ENCODE peak calls at places on chromosomes 11 and 22, in eight cellular contexts. S, K, B, D, U, E, C and P are unnamed samples.

GRCh38 chr11:90476442-90477007 is 253.7 kb upstream of the CHORDC1 start:
- DNase-seq in S (no peak), K (peak), B (no peak), D (peak), U (no peak), E (peak), C (no peak), P (peak)

GRCh38 chr11:126280595-126280994 is 2.3 kb upstream of the TIRAP start:
- DNase-seq in S (no peak), K (no peak), B (no peak), D (no peak), U (no peak), E (no peak), C (no peak), P (no peak)

GRCh38 chr11:12100886-12101285 is 9.5 kb upstream of the MICAL2 start:
- DNase-seq in S (no peak), K (no peak), B (peak), D (no peak), U (no peak), E (no peak), C (peak), P (no peak)

GRCh38 chr11:14179126-14179820 is 179.7 kb downstream of the RRAS2 start:
- DNase-seq in S (peak), K (no peak), B (no peak), D (no peak), U (no peak), E (no peak), C (no peak), P (peak)

GRCh38 chr11:2220173-2220771 is 48.7 kb upstream of the TH start:
- DNase-seq in S (no peak), K (no peak), B (no peak), D (no peak), U (no peak), E (no peak), C (no peak), P (no peak)

GRCh38 chr11:69217276-69218105 is 61.8 kb downstream of the SMIM38 start:
- DNase-seq in S (no peak), K (no peak), B (no peak), D (no peak), U (peak), E (peak), C (peak), P (no peak)

GRCh38 chr11:62816567-62816966 is 11.3 kb upstream of the NXF1 start:
- DNase-seq in S (no peak), K (no peak), B (no peak), D (no peak), U (no peak), E (no peak), C (no peak), P (no peak)

GRCh38 chr11:69696749-69697488 is 6.9 kb downstream of the FGF19 start:
- DNase-seq in S (no peak), K (no peak), B (no peak), D (no peak), U (no peak), E (no peak), C (no peak), P (no peak)

GRCh38 chr11:45208135-45208534 is 61.7 kb downstream of the PRDM11 start:
- DNase-seq in S (no peak), K (no peak), B (no peak), D (no peak), U (no peak), E (no peak), C (no peak), P (no peak)

GRCh38 chr22:43185860-43186261 is 1.1 kb downstream of the TTLL12 start:
- DNase-seq in S (no peak), K (peak), B (no peak), D (peak), U (peak), E (peak), C (peak), P (peak)

GRCh38 chr11:70671083-70671482 is 272.8 kb downstream of the CTTN start:
- DNase-seq in S (no peak), K (no peak), B (no peak), D (no peak), U (no peak), E (no peak), C (no peak), P (no peak)

GRCh38 chr11:126480015-126480409 is 124.5 kb downstream of the ST3GAL4 start:
- DNase-seq in S (no peak), K (no peak), B (no peak), D (no peak), U (no peak), E (no peak), C (no peak), P (no peak)

GRCh38 chr11:70636659-70637058 is 238.3 kb downstream of the CTTN start:
- DNase-seq in S (no peak), K (no peak), B (no peak), D (no peak), U (no peak), E (no peak), C (no peak), P (no peak)

GRCh38 chr22:42217019-42217751 is 53.3 kb downstream of the TCF20 start:
- DNase-seq in S (no peak), K (peak), B (no peak), D (no peak), U (no peak), E (no peak), C (no peak), P (no peak)

GRCh38 chr11:6418199-6418957 is 516 bp downstream of the APBB1 start:
- DNase-seq in S (no peak), K (no peak), B (no peak), D (no peak), U (no peak), E (no peak), C (no peak), P (peak)

GRCh38 chr22:46031066-46031465 is 54.1 kb upstream of the WNT7B start:
- DNase-seq in S (no peak), K (no peak), B (no peak), D (no peak), U (peak), E (no peak), C (no peak), P (no peak)

GRCh38 chr22:50216684-50217520 is 16.1 kb downstream of the SELENOO start:
- DNase-seq in S (no peak), K (no peak), B (no peak), D (no peak), U (no peak), E (no peak), C (no peak), P (no peak)

GRCh38 chr22:46758867-46759290 is 3.6 kb upstream of the TBC1D22A start:
- DNase-seq in S (no peak), K (peak), B (no peak), D (peak), U (peak), E (peak), C (no peak), P (peak)

GRCh38 chr22:35037089-35037488 is 28.9 kb upstream of the ISX start:
- DNase-seq in S (no peak), K (peak), B (no peak), D (peak), U (no peak), E (no peak), C (no peak), P (no peak)

GRCh38 chr11:61162092-61162935 is 1.1 kb upstream of the VPS37C start:
- DNase-seq in S (no peak), K (peak), B (no peak), D (no peak), U (no peak), E (peak), C (peak), P (peak)

GRCh38 chr11:44774131-44774530 is 47.4 kb downstream of the TSPAN18 start:
- DNase-seq in S (no peak), K (no peak), B (peak), D (no peak), U (no peak), E (no peak), C (peak), P (no peak)

GRCh38 chr11:4607111-4607510 is 920 bp downstream of the TRIM68 start:
- DNase-seq in S (no peak), K (no peak), B (no peak), D (no peak), U (no peak), E (no peak), C (no peak), P (no peak)

GRCh38 chr11:10326080-10326964 is 21.4 kb downstream of the ADM start:
- DNase-seq in S (no peak), K (no peak), B (no peak), D (no peak), U (peak), E (no peak), C (no peak), P (peak)

GRCh38 chr22:44398791-44399190 is 86.0 kb upstream of the SHISAL1 start:
- DNase-seq in S (no peak), K (no peak), B (peak), D (no peak), U (peak), E (peak), C (peak), P (no peak)

GRCh38 chr11:36356201-36356600 is 60.1 kb downstream of the PRR5L start:
- DNase-seq in S (no peak), K (peak), B (no peak), D (no peak), U (no peak), E (no peak), C (no peak), P (peak)

GRCh38 chr11:1703146-1703545 is 6.2 kb downstream of the KRTAP5-6 start:
- DNase-seq in S (no peak), K (no peak), B (no peak), D (no peak), U (no peak), E (no peak), C (no peak), P (no peak)

GRCh38 chr11:124961972-124962609 is 8.1 kb downstream of the CCDC15 start:
- DNase-seq in S (peak), K (peak), B (no peak), D (peak), U (no peak), E (peak), C (no peak), P (peak)

GRCh38 chr22:26766510-26767350 is 109.3 kb downstream of the MIAT start:
- DNase-seq in S (no peak), K (no peak), B (no peak), D (peak), U (no peak), E (no peak), C (no peak), P (no peak)

GRCh38 chr11:4484310-4484709 is 1.9 kb downstream of the OR52K1 start:
- DNase-seq in S (no peak), K (no peak), B (no peak), D (no peak), U (no peak), E (no peak), C (no peak), P (no peak)

GRCh38 chr11:9219572-9219971 is 45.6 kb downstream of the DENND5A start:
- DNase-seq in S (peak), K (no peak), B (no peak), D (no peak), U (no peak), E (no peak), C (no peak), P (peak)

GRCh38 chr11:10659339-10660216 is 34.0 kb downstream of the IRAG1 start:
- DNase-seq in S (peak), K (peak), B (no peak), D (no peak), U (no peak), E (no peak), C (peak), P (peak)

GRCh38 chr11:72614381-72614780 is 59.8 kb downstream of the PDE2A start:
- DNase-seq in S (no peak), K (no peak), B (no peak), D (no peak), U (no peak), E (no peak), C (no peak), P (peak)

GRCh38 chr11:109309153-109309552 is 112.8 kb upstream of the C11orf87 start:
- DNase-seq in S (no peak), K (no peak), B (no peak), D (no peak), U (no peak), E (peak), C (no peak), P (peak)

GRCh38 chr11:16899708-16900107 is 114.5 kb downstream of the PLEKHA7 start:
- DNase-seq in S (no peak), K (no peak), B (no peak), D (no peak), U (no peak), E (no peak), C (no peak), P (no peak)

GRCh38 chr11:120800206-120800605 is 223.7 kb upstream of the TBCEL start:
- DNase-seq in S (no peak), K (peak), B (no peak), D (no peak), U (no peak), E (no peak), C (no peak), P (no peak)

GRCh38 chr11:120801801-120802689 is 221.9 kb upstream of the TBCEL start:
- DNase-seq in S (peak), K (peak), B (peak), D (peak), U (no peak), E (peak), C (no peak), P (peak)

GRCh38 chr11:120794748-120795147 is 229.2 kb upstream of the TBCEL start:
- DNase-seq in S (no peak), K (no peak), B (no peak), D (no peak), U (no peak), E (no peak), C (no peak), P (no peak)

GRCh38 chr11:120797133-120797532 is 226.8 kb upstream of the TBCEL start:
- DNase-seq in S (no peak), K (no peak), B (no peak), D (no peak), U (no peak), E (no peak), C (no peak), P (no peak)

DNA sequence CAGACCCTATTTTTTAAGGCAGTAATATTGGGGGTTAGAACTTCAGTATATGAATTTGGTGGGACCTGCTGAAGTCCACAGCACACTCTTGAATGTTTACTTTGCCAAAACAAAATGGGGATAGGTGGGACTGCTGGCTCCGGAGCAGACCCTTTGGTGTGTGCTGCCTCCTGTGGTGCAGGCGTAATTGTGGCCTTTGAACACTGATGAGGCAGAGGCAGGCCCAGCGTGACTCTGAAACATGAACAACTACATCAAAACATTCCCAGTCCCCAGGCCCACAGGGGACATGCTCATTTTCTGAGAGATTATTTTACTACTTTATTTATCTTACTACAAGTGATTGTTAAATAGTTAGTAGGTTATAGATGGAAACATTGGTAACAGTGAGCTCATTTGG is 225.0 kb upstream of the TBCEL start:
- DNase-seq in S (no peak), K (no peak), B (no peak), D (no peak), U (no peak), E (no peak), C (no peak), P (no peak)
- H3K4me3 ChIP-seq in S (no peak), K (no peak), B (no peak), D (no peak), U (no peak), E (no peak), C (no peak), P (no peak)

DNA sequence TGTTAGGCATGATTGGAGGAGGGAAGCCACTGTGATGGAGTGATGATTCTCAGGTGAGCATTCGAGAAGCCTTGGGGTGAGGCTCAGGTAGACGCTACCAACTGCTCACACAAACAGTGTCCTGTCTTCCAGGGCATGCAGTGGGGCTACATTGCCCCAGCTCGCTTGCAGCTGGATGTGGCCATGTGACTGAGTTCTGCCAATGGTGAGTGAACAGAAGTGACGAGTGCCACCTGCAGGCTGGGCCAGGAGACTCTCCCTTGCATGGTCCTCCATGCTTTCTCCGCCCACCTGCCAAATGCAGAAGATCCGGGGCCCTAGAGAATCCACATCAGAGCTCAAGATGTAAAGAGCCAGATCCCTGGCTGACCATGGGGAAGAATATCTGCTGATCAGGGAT is 195.9 kb downstream of the BCR start:
- DNase-seq in S (no peak), K (peak), B (no peak), D (peak), U (no peak), E (no peak), C (peak), P (peak)
- TF ChIP-seq CTCF in S (peak), K (peak), B (no peak), D (peak), U (no peak), E (no peak), C (no peak), P (peak)

GRCh38 chr11:57499413-57499982 is 16.0 kb downstream of the SLC43A1 start:
- DNase-seq in S (peak), K (peak), B (peak), D (no peak), U (peak), E (peak), C (peak), P (peak)

GRCh38 chr11:57498540-57498939 is 17.0 kb downstream of the SLC43A1 start:
- DNase-seq in S (no peak), K (no peak), B (no peak), D (no peak), U (peak), E (no peak), C (no peak), P (no peak)

GRCh38 chr11:57500926-57501325 is 14.6 kb downstream of the SLC43A1 start:
- DNase-seq in S (no peak), K (no peak), B (no peak), D (no peak), U (no peak), E (no peak), C (no peak), P (no peak)

GRCh38 chr11:57500526-57500925 is 15.0 kb downstream of the SLC43A1 start:
- DNase-seq in S (no peak), K (no peak), B (no peak), D (no peak), U (no peak), E (no peak), C (no peak), P (no peak)

DNA sequence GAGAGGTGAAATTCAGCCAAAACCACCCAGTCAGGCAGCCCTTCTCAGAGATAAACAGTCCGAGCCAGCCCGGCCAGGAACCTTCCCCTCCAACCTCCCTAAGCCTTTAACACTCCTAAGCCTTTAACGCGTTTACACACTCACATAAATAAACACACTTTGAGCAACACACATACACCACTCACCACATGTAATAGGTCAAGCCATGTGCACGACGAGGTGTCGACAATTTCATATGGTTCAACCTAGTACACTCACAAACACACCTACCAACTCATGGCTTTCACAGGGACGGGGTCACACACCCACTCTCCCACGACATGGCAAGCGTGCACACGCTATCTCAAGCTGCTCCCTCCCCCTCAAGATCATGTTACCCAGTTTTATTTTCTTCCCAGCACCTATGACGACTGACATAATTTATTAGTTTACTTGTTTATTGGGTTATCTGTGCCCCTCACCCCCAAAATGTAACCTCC is 15.5 kb downstream of the SLC43A1 start:
- DNase-seq in S (no peak), K (no peak), B (no peak), D (no peak), U (no peak), E (no peak), C (no peak), P (no peak)
- H3K4me3 ChIP-seq in S (peak), K (no peak), B (peak), D (no peak), U (no peak), E (peak), C (no peak), P (peak)

GRCh38 chr11:240315-240714 is 3.5 kb downstream of the PSMD13 start:
- DNase-seq in S (no peak), K (no peak), B (no peak), D (no peak), U (no peak), E (no peak), C (no peak), P (no peak)

GRCh38 chr11:232783-233565 is 3.2 kb downstream of the SIRT3 start:
- DNase-seq in S (no peak), K (no peak), B (no peak), D (no peak), U (no peak), E (no peak), C (peak), P (no peak)

GRCh38 chr11:235180-235997 is 753 bp downstream of the SIRT3 start:
- DNase-seq in S (no peak), K (peak), B (no peak), D (no peak), U (no peak), E (no peak), C (peak), P (peak)

GRCh38 chr11:235998-236773 is at the start of gene SIRT3:
- DNase-seq in S (peak), K (peak), B (peak), D (peak), U (peak), E (peak), C (peak), P (peak)

DNA sequence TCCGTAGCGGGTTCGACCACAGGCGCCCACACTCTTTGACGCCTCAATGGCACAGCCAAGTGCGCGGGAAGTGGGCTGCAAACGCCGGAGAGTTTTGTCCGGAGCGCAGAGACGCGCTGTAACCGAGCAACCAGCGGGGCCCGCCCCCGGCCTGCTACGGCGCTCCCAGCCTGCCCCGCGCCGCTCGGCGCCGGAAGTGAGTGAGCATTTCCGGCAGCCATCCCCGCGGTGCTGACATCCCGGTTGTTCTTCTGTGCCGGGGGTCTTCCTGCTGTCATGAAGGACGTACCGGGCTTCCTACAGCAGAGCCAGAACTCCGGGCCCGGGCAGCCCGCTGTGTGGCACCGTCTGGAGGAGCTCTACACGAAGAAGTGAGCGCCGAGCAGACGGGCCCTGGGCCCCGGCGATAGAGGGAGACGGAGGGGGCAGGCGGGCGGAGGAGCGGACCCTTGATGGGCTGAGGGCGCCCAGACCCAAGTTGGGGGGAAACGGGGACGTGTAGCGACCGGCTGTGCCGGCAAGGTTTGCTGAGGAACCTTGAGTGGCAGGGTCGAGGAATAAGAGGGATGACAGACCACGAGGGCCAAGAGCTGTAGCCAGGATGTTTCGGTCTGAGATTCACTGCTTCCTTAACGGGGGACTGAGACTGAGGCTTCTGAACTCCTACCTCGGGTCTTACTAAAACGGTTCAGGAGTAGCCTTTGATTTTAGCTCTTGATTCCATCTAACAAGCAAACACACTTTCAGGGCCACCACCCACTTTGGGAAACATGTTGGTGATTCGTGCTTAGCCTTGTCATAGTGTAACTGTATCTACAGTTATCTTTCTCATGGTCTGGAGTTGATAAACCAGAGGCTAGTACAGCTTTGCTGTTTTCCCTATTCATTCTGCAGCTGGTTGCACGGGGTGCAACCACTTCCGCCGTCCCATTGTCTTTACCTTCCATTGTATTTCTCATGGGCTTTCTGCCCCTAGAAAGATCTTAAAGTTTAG is at the start of gene PSMD13:
- DNase-seq in S (peak), K (peak), B (peak), D (peak), U (peak), E (peak), C (peak), P (peak)
- TF ChIP-seq CTCF in S (no peak), K (no peak), B (no peak), D (no peak), U (no peak), E (no peak), C (no peak), P (no peak)